ENCODE peak calls at places on chromosomes 13 and 19, in eight cellular contexts. Z is tibial nerve; P is GM03348; G is AG09319; D is stimulated activated naive B cell treated with anti-CD40 and anti-IgM and Interleukin-4, amounts not matched to agents 10 μg/mL and 1 μg/mL and 100 μg/mL, for 72 hours; N is thoracic aorta; K is activated naive CD4-positive, alpha-beta T cell; W is T follicular helper cell. V is an unnamed sample.
A peak's percentile ranks its signal among the peaks of the same experiment; 100 is the strongest.

GRCh38 chr19:11111117-11111770 is 22.0 kb downstream of the LDLR start:
- DNase-seq in Z (no peak), P (no peak), G (no peak), D (no peak), N (no peak), K (no peak), W (no peak), V (no peak)

GRCh38 chr19:15776991-15777787 is 10.3 kb upstream of the OR10H5 start:
- DNase-seq in Z (no peak), P (no peak), G (no peak), D (no peak), N (no peak), K (no peak), W (no peak), V (no peak)

GRCh38 chr13:36998624-36999041 is 507 bp downstream of the ALG5 start:
- DNase-seq in Z (no peak), P (peak; percentile 22), G (no peak), D (no peak), N (no peak), K (no peak), W (peak; percentile 1), V (peak; percentile 45)

GRCh38 chr19:40253611-40254092 is 27.2 kb upstream of the CCNP start:
- DNase-seq in Z (no peak), P (no peak), G (no peak), D (no peak), N (no peak), K (no peak), W (no peak), V (no peak)

GRCh38 chr13:26719356-26719945 is 41.1 kb downstream of the GPR12 start:
- DNase-seq in Z (no peak), P (peak; percentile 23), G (no peak), D (no peak), N (no peak), K (no peak), W (no peak), V (no peak)

GRCh38 chr19:10113592-10113963 is 2.1 kb downstream of the P2RY11 start:
- DNase-seq in Z (no peak), P (no peak), G (no peak), D (no peak), N (no peak), K (no peak), W (no peak), V (no peak)

GRCh38 chr13:60398949-60399589 is 2.0 kb downstream of the TDRD3 start:
- DNase-seq in Z (no peak), P (no peak), G (no peak), D (no peak), N (no peak), K (no peak), W (no peak), V (no peak)

GRCh38 chr13:87656311-87656710 is 14.9 kb upstream of the SLITRK5 start:
- DNase-seq in Z (no peak), P (no peak), G (no peak), D (no peak), N (no peak), K (no peak), W (no peak), V (no peak)

GRCh38 chr13:42926555-42926954 is 65.5 kb downstream of the EPSTI1 start:
- DNase-seq in Z (no peak), P (no peak), G (no peak), D (no peak), N (no peak), K (no peak), W (no peak), V (no peak)

GRCh38 chr19:47509973-47510372 is 4.9 kb downstream of the NAPA start:
- DNase-seq in Z (no peak), P (no peak), G (no peak), D (no peak), N (peak; percentile 40), K (no peak), W (no peak), V (no peak)

GRCh38 chr13:103224804-103225203 is 158.6 kb upstream of the SLC10A2 start:
- DNase-seq in Z (no peak), P (no peak), G (no peak), D (no peak), N (no peak), K (no peak), W (no peak), V (no peak)

GRCh38 chr19:1400281-1401137 is 833 bp downstream of the GAMT start:
- DNase-seq in Z (no peak), P (peak; percentile 47), G (no peak), D (no peak), N (no peak), K (no peak), W (no peak), V (no peak)

GRCh38 chr13:76754414-76754813 is 131.8 kb downstream of the KCTD12 start:
- DNase-seq in Z (peak; percentile 43), P (no peak), G (no peak), D (no peak), N (no peak), K (no peak), W (no peak), V (no peak)

GRCh38 chr13:76709851-76710250 is 176.4 kb downstream of the KCTD12 start:
- DNase-seq in Z (no peak), P (peak; percentile 29), G (no peak), D (no peak), N (no peak), K (no peak), W (no peak), V (no peak)

GRCh38 chr13:75803175-75803611 is 167.1 kb downstream of the LMO7 start:
- DNase-seq in Z (no peak), P (no peak), G (no peak), D (no peak), N (no peak), K (no peak), W (no peak), V (peak; percentile 38)

GRCh38 chr19:16944626-16945363 is 56.0 kb downstream of the F2RL3 start:
- DNase-seq in Z (no peak), P (no peak), G (no peak), D (no peak), N (no peak), K (no peak), W (no peak), V (no peak)

GRCh38 chr13:93771229-93771628 is 544.6 kb downstream of the GPC6 start:
- DNase-seq in Z (no peak), P (no peak), G (no peak), D (no peak), N (no peak), K (no peak), W (no peak), V (no peak)

GRCh38 chr19:49591731-49592485 is 926 bp downstream of the PRR12 start:
- DNase-seq in Z (no peak), P (peak; percentile 62), G (no peak), D (no peak), N (no peak), K (peak; percentile 30), W (no peak), V (peak; percentile 72)

GRCh38 chr19:1145635-1146417 is 28.2 kb downstream of the SBNO2 start:
- DNase-seq in Z (no peak), P (no peak), G (no peak), D (no peak), N (no peak), K (no peak), W (no peak), V (no peak)

GRCh38 chr13:80382576-80382975 is 41.6 kb upstream of the SPRY2 start:
- DNase-seq in Z (no peak), P (no peak), G (no peak), D (no peak), N (no peak), K (no peak), W (no peak), V (no peak)

GRCh38 chr19:13056052-13056660 is 46.5 kb downstream of the LYL1 start:
- DNase-seq in Z (peak; percentile 53), P (peak; percentile 86), G (peak; percentile 63), D (no peak), N (no peak), K (no peak), W (no peak), V (peak; percentile 74)

GRCh38 chr13:110210604-110210985 is 96.4 kb downstream of the COL4A1 start:
- DNase-seq in Z (no peak), P (no peak), G (no peak), D (no peak), N (no peak), K (no peak), W (no peak), V (no peak)

GRCh38 chr19:3407556-3408516 is 41.5 kb downstream of the NFIC start:
- DNase-seq in Z (peak; percentile 43), P (peak; percentile 65), G (no peak), D (no peak), N (no peak), K (no peak), W (no peak), V (no peak)

GRCh38 chr13:30149248-30149647 is 158.1 kb downstream of the KATNAL1 start:
- DNase-seq in Z (no peak), P (no peak), G (no peak), D (no peak), N (no peak), K (no peak), W (no peak), V (no peak)

GRCh38 chr13:47886314-47886713 is 114.8 kb downstream of the SUCLA2 start:
- DNase-seq in Z (no peak), P (no peak), G (no peak), D (no peak), N (no peak), K (no peak), W (no peak), V (no peak)

GRCh38 chr19:28619842-28620429 is 593.0 kb downstream of the UQCRFS1 start:
- DNase-seq in Z (no peak), P (no peak), G (no peak), D (no peak), N (no peak), K (no peak), W (no peak), V (no peak)

GRCh38 chr19:49658139-49658517 is 7.5 kb downstream of the IRF3 start:
- DNase-seq in Z (no peak), P (no peak), G (no peak), D (no peak), N (no peak), K (no peak), W (no peak), V (no peak)

GRCh38 chr19:55080915-55081772 is 5.5 kb downstream of the EPS8L1 start:
- DNase-seq in Z (peak; percentile 45), P (peak; percentile 75), G (no peak), D (peak; percentile 79), N (no peak), K (peak; percentile 81), W (peak; percentile 76), V (peak; percentile 94)

V was measured in left colon.